ENCODE peak calls at places on chromosomes 5 and 9, in ten cellular contexts. O, C, K, J, U, P, Q, I, G and F are unnamed samples.

GRCh38 chr9:137610944-137611343 is 5.5 kb downstream of the ARRDC1 start:
- DNase-seq in O (no peak), C (no peak), K (no peak), J (no peak), U (no peak), P (no peak), Q (no peak), I (no peak), G (no peak), F (no peak)

GRCh38 chr5:102863764-102864560 is 108.9 kb downstream of the PAM start:
- DNase-seq in O (no peak), C (no peak), K (no peak), J (no peak), U (no peak), P (no peak), Q (no peak), I (no peak), G (no peak), F (no peak)

GRCh38 chr9:22044583-22044982 is 35.5 kb upstream of the CDKN2B start:
- DNase-seq in O (no peak), C (no peak), K (no peak), J (peak), U (no peak), P (no peak), Q (no peak), I (peak), G (no peak), F (no peak)

GRCh38 chr9:76459691-76460635 is 981 bp downstream of the GCNT1 start:
- DNase-seq in O (peak), C (no peak), K (peak), J (no peak), U (peak), P (no peak), Q (peak), I (peak), G (no peak), F (no peak)

GRCh38 chr5:7868773-7869473 is at the start of the genes FASTKD3 and MTRR:
- DNase-seq in O (peak), C (peak), K (peak), J (peak), U (peak), P (peak), Q (peak), I (peak), G (peak), F (peak)

GRCh38 chr5:55344392-55344992 is 36.7 kb downstream of the MTREX start:
- DNase-seq in O (peak), C (no peak), K (peak), J (no peak), U (no peak), P (no peak), Q (peak), I (peak), G (peak), F (no peak)

GRCh38 chr5:180643191-180643851 is 6.1 kb downstream of the FLT4 start:
- DNase-seq in O (no peak), C (peak), K (no peak), J (no peak), U (no peak), P (no peak), Q (no peak), I (no peak), G (no peak), F (no peak)

GRCh38 chr9:116198344-116198743 is 44.8 kb downstream of the PAPPA start:
- DNase-seq in O (no peak), C (no peak), K (no peak), J (no peak), U (no peak), P (no peak), Q (no peak), I (no peak), G (no peak), F (no peak)

GRCh38 chr5:7519564-7519963 is 123.6 kb downstream of the ADCY2 start:
- DNase-seq in O (no peak), C (no peak), K (no peak), J (no peak), U (no peak), P (no peak), Q (no peak), I (no peak), G (no peak), F (peak)

GRCh38 chr9:136861874-136862457 is 4.1 kb downstream of the EDF1 start:
- DNase-seq in O (no peak), C (no peak), K (no peak), J (no peak), U (no peak), P (no peak), Q (no peak), I (no peak), G (no peak), F (no peak)